ENCODE peak calls at places on chromosomes 4 and X, in four cellular contexts. N, R, V and L are unnamed samples.
A peak's percentile ranks its signal among the peaks of the same experiment; 100 is the strongest.

GRCh38 chr4:119490335-119490734 is 138.3 kb downstream of the PDE5A start:
- DNase-seq in N (no peak), R (peak; percentile 45), V (no peak), L (no peak)

GRCh38 chrX:153766098-153766817 is 2.2 kb downstream of the PLXNB3 start:
- DNase-seq in N (no peak), R (peak; percentile 36), V (peak; percentile 27), L (peak; percentile 27)

GRCh38 chrX:37662181-37662580 is 23.4 kb upstream of the XK start:
- DNase-seq in N (no peak), R (no peak), V (no peak), L (no peak)

GRCh38 chrX:78102100-78102499 is 1.9 kb upstream of the PGK1 start:
- DNase-seq in N (no peak), R (no peak), V (no peak), L (no peak)

GRCh38 chr4:144202091-144202490 is 61.6 kb upstream of the GYPA start:
- DNase-seq in N (no peak), R (no peak), V (no peak), L (no peak)

GRCh38 chrX:38578152-38578551 is 16.8 kb downstream of the TSPAN7 start:
- DNase-seq in N (no peak), R (peak; percentile 40), V (no peak), L (no peak)

GRCh38 chrX:46198858-46199257 is 346.4 kb downstream of the ZNF674 start:
- DNase-seq in N (no peak), R (no peak), V (no peak), L (no peak)

GRCh38 chr4:145203400-145203799 is 23.0 kb upstream of the OTUD4 start:
- DNase-seq in N (no peak), R (no peak), V (no peak), L (no peak)

GRCh38 chrX:113400193-113400704 is 559.6 kb upstream of the AMOT start:
- DNase-seq in N (no peak), R (no peak), V (no peak), L (no peak)

GRCh38 chr4:131649227-131649626 is 1499.9 kb upstream of the PCDH10 start:
- DNase-seq in N (no peak), R (no peak), V (no peak), L (no peak)

GRCh38 chr4:58301384-58301783 is 1191.2 kb upstream of the IGFBP7 start:
- DNase-seq in N (no peak), R (no peak), V (peak; percentile 1), L (no peak)

GRCh38 chr4:156594619-156595018 is 377.0 kb downstream of the PDGFC start:
- DNase-seq in N (no peak), R (peak; percentile 35), V (no peak), L (no peak)

GRCh38 chr4:71130827-71131603 is 137.6 kb downstream of the DCK start:
- DNase-seq in N (no peak), R (peak; percentile 11), V (no peak), L (peak; percentile 15)

GRCh38 chr4:1987721-1988326 is 20.9 kb downstream of the NELFA start:
- DNase-seq in N (no peak), R (no peak), V (no peak), L (no peak)

GRCh38 chr4:48403358-48403757 is 62.0 kb downstream of the SLAIN2 start:
- DNase-seq in N (no peak), R (no peak), V (no peak), L (no peak)

GRCh38 chrX:65643046-65643785 is 24.2 kb upstream of the MSN start:
- DNase-seq in N (no peak), R (no peak), V (peak; percentile 36), L (no peak)

GRCh38 chr4:154164931-154165839 is 326.4 kb downstream of the DCHS2 start:
- DNase-seq in N (no peak), R (no peak), V (peak; percentile 93), L (peak; percentile 72)
- H3K4me3 ChIP-seq in N (no peak overlapping the region), R (no peak overlapping the region), V (no peak overlapping the region), L (no peak overlapping the region)

DNA sequence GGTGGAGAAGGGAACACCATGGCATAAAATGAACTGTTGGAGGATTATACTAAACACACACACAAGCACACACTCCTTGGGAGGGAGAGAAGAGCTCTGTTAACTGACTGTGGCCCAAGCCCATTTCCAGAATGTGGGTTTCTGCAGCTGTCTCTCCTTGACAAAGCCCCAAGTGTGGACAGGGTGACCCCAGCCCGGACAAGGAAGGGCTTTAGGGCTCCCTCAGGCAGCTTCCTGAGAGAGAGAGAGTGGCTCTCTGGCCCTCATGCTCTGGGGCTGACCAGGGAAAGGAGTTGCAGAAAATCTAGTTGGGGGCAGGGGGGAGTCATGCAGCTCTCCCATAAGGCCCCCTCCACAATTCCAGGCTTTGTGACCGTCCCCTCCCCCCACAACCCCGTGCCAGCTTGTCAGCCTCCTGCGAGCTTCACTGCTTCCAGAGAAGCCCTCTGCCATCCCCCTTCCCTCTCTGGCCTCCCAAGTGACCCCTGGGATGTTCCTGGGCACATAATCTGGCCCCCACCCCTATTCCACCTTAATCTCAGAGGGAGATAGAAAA is 590 bp downstream of the ARHGEF9 start:
- DNase-seq in N (no peak), R (peak; percentile 26), V (no peak), L (no peak)
- H3K4me3 ChIP-seq in N (peak overlapping the region; percentile 80), R (peak overlapping the region; percentile 49), V (peak overlapping the region; percentile 38), L (no peak overlapping the region)

DNA sequence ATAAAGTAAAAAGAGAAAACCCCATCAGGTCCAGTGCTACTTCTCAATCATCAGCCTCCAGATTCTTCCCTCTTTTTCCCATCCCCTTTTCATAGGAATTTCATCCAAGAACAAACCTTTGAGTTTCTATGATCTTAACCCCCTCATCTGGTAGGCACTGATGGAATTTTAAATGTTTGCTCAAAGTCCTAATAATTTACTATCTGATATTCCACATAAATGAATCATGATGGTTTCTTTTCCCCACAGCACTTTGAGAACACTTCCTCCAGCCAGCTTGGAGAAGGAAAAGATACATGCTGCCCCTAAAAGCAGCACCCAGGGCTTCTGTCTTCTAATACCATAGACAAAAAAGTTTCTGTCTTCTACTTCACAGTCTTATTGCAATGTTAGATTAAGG is 19.4 kb upstream of the KLHL8 start:
- DNase-seq in N (no peak), R (no peak), V (no peak), L (no peak)
- H3K4me3 ChIP-seq in N (no peak overlapping the region), R (no peak overlapping the region), V (no peak overlapping the region), L (no peak overlapping the region)

GRCh38 chr4:108159845-108160244 is 8.9 kb downstream of the LEF1 start:
- DNase-seq in N (no peak), R (no peak), V (no peak), L (no peak)

GRCh38 chr4:108163352-108163751 is 5.4 kb downstream of the LEF1 start:
- DNase-seq in N (no peak), R (no peak), V (no peak), L (no peak)

GRCh38 chr4:108156391-108156790 is 12.3 kb downstream of the LEF1 start:
- DNase-seq in N (no peak), R (no peak), V (no peak), L (no peak)

GRCh38 chr4:108157655-108158054 is 11.1 kb downstream of the LEF1 start:
- DNase-seq in N (no peak), R (no peak), V (no peak), L (no peak)

GRCh38 chr4:108160741-108161352 is 7.9 kb downstream of the LEF1 start:
- DNase-seq in N (no peak), R (no peak), V (no peak), L (no peak)
- H3K4me3 ChIP-seq in N (no peak overlapping the region), R (no peak overlapping the region), V (no peak overlapping the region), L (no peak overlapping the region)

DNA sequence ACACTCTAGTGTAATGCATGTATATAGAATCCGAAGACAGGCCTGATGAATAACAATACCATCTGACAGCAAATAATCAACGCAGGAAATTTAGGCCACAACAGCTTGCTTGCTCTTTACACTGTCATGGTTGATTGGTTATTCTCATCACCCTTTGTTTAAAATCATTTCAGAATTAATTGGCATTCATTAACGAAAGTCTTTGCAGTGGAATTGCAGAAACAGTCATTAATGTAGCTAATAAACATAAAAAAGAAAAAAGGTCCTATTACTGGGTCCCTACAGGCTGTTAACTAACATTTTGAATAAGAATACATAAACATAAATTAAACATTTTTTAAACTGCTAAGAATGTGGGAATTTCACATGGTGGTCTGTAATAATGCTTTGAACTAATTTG is 194.9 kb downstream of the AFF2 start:
- DNase-seq in N (no peak), R (no peak), V (no peak), L (no peak)
- H3K4me3 ChIP-seq in N (no peak overlapping the region), R (no peak overlapping the region), V (no peak overlapping the region), L (no peak overlapping the region)

GRCh38 chrX:25004485-25005032 is 11.2 kb downstream of the ARX start:
- DNase-seq in N (no peak), R (no peak), V (no peak), L (no peak)
- H3K4me3 ChIP-seq in N (peak overlapping the region; percentile 42), R (peak overlapping the region; percentile 34), V (peak overlapping the region; percentile 1), L (no peak overlapping the region)

DNA sequence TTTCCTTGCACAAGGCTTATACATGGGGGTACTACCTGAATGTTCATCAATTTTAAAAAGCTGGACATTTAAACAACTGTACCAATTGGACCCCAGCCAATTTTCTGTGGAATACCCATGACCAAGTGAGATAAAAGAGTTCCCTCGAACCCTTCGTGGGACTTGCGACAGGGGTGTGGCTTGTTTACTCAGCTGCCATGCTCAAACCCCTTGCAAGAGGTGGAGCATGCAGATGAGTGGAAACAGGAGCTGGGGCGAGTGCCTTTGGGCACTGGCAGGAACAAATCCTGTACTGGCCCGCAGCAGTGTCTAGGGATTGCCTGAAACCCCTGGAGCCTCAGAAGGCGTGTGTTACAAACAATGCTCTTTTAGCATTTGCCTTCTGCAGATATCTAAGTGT is 144.2 kb downstream of the PDHA2 start:
- DNase-seq in N (no peak), R (no peak), V (no peak), L (no peak)
- H3K4me3 ChIP-seq in N (no peak overlapping the region), R (no peak overlapping the region), V (no peak overlapping the region), L (no peak overlapping the region)

DNA sequence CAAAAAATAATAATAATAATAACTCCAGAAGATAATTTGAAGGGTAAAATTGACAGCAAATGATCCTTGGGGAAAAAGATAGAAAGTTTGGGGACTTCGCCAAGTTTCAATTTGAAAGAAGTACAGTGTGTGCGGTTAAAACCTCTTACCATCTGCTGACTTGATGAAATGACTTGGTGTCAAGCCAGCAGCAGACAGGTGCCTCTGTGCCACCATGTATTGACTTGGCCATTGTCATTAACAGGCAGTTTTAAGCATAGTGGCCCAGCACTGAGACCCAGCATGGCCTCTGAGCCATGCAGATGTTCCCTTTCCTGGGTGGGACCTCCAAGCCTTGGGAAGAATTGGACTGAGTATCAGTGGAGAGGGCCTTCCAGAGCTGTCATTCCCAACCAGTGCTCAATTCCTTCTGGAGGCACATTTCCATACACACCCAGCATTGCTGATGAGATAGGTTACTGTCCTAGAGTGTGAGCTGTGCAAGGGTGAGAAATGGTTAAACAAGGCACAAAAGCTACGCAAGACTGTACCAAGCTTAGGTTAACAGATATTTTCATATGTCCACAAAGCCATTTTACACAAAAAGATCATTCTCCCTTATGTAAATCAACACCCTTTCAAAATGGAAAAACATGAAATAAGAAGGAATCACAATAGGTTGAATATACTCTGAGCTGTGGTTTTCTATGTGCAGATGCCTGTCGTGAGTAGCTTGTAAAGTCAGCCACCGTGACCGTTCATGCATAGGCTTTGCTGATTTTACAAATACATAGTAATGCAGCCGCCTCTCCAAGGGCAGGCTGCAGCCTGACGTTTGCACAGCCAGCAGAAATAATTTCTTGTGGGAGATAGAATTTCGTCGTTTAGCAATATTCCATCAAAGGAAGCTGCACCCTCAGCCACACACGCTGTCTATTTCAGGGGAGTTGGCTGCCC is 59.4 kb upstream of the FBXW7 start:
- DNase-seq in N (no peak), R (no peak), V (peak; percentile 33), L (no peak)
- H3K4me3 ChIP-seq in N (no peak overlapping the region), R (no peak overlapping the region), V (no peak overlapping the region), L (no peak overlapping the region)

GRCh38 chr4:122854860-122855259 is 28.2 kb downstream of the FGF2 start:
- DNase-seq in N (peak; percentile 17), R (no peak), V (no peak), L (no peak)
- H3K4me3 ChIP-seq in N (peak overlapping the region; percentile 52), R (no peak overlapping the region), V (peak overlapping the region; percentile 2), L (peak overlapping the region; percentile 3)